ENCODE peak calls at places on chromosomes 3 and 15, in nine cellular contexts. One of them, this sample, is unnamed.

GRCh38 chr3:129428382-129429079 is at the start of gene EFCAB12:
- DNase-seq in HFF-Myc: peak
- DNase-seq in epithelial cell of esophagus: peak
- DNase-seq in CD4-positive, alpha-beta T cell: peak
- DNase-seq in fibroblast of mammary gland: peak
- DNase-seq in AG04450: peak
- DNase-seq in neural progenitor cell: peak
- DNase-seq in AG09319: peak
- DNase-seq in lower leg skin: peak
- DNase-seq in this sample: peak

GRCh38 chr3:195802795-195803194 is 8.9 kb downstream of the MUC4 start:
- DNase-seq in AG04450: no peak
- DNase-seq in AG09319: no peak
- DNase-seq in neural progenitor cell: no peak
- DNase-seq in CD4-positive, alpha-beta T cell: no peak
- DNase-seq in fibroblast of mammary gland: no peak
- DNase-seq in lower leg skin: no peak
- DNase-seq in HFF-Myc: no peak
- DNase-seq in epithelial cell of esophagus: no peak
- DNase-seq in this sample: no peak

GRCh38 chr15:80456517-80457497 is 52.6 kb downstream of the ARNT2 start:
- DNase-seq in CD4-positive, alpha-beta T cell: no peak
- DNase-seq in HFF-Myc: no peak
- DNase-seq in AG09319: no peak
- DNase-seq in epithelial cell of esophagus: no peak
- DNase-seq in fibroblast of mammary gland: peak
- DNase-seq in lower leg skin: no peak
- DNase-seq in neural progenitor cell: no peak
- DNase-seq in AG04450: peak
- DNase-seq in this sample: no peak

GRCh38 chr15:57735406-57735805 is 28.9 kb downstream of the POLR2M start:
- DNase-seq in HFF-Myc: no peak
- DNase-seq in AG09319: no peak
- DNase-seq in lower leg skin: no peak
- DNase-seq in fibroblast of mammary gland: no peak
- DNase-seq in neural progenitor cell: no peak
- DNase-seq in epithelial cell of esophagus: no peak
- DNase-seq in CD4-positive, alpha-beta T cell: no peak
- DNase-seq in AG04450: no peak
- DNase-seq in this sample: no peak

GRCh38 chr3:126395846-126396513 is 1.3 kb downstream of the CFAP100 start:
- DNase-seq in AG04450: no peak
- DNase-seq in epithelial cell of esophagus: no peak
- DNase-seq in AG09319: no peak
- DNase-seq in fibroblast of mammary gland: no peak
- DNase-seq in CD4-positive, alpha-beta T cell: no peak
- DNase-seq in neural progenitor cell: no peak
- DNase-seq in HFF-Myc: no peak
- DNase-seq in lower leg skin: no peak
- DNase-seq in this sample: no peak

GRCh38 chr3:45896956-45897355 is 10.6 kb downstream of the CCR9 start:
- DNase-seq in HFF-Myc: no peak
- DNase-seq in neural progenitor cell: no peak
- DNase-seq in epithelial cell of esophagus: peak
- DNase-seq in AG04450: peak
- DNase-seq in AG09319: no peak
- DNase-seq in lower leg skin: no peak
- DNase-seq in CD4-positive, alpha-beta T cell: no peak
- DNase-seq in fibroblast of mammary gland: peak
- DNase-seq in this sample: no peak

GRCh38 chr15:76150508-76150907 is 90.7 kb downstream of the TMEM266 start:
- DNase-seq in epithelial cell of esophagus: no peak
- DNase-seq in AG04450: no peak
- DNase-seq in fibroblast of mammary gland: no peak
- DNase-seq in CD4-positive, alpha-beta T cell: no peak
- DNase-seq in neural progenitor cell: no peak
- DNase-seq in lower leg skin: no peak
- DNase-seq in AG09319: no peak
- DNase-seq in HFF-Myc: no peak
- DNase-seq in this sample: peak

GRCh38 chr15:45635191-45635638 is 386 bp downstream of the SQOR start:
- DNase-seq in neural progenitor cell: peak
- DNase-seq in epithelial cell of esophagus: peak
- DNase-seq in fibroblast of mammary gland: no peak
- DNase-seq in AG09319: no peak
- DNase-seq in HFF-Myc: no peak
- DNase-seq in CD4-positive, alpha-beta T cell: peak
- DNase-seq in lower leg skin: peak
- DNase-seq in AG04450: no peak
- DNase-seq in this sample: no peak

GRCh38 chr3:182979719-182980191 is 583 bp downstream of the DCUN1D1 start:
- DNase-seq in fibroblast of mammary gland: no peak
- DNase-seq in AG04450: no peak
- DNase-seq in lower leg skin: no peak
- DNase-seq in neural progenitor cell: peak
- DNase-seq in CD4-positive, alpha-beta T cell: no peak
- DNase-seq in AG09319: no peak
- DNase-seq in HFF-Myc: no peak
- DNase-seq in epithelial cell of esophagus: peak
- DNase-seq in this sample: no peak

GRCh38 chr15:29050870-29051269 is 165.1 kb downstream of the APBA2 start:
- DNase-seq in HFF-Myc: peak
- DNase-seq in fibroblast of mammary gland: no peak
- DNase-seq in AG04450: no peak
- DNase-seq in neural progenitor cell: no peak
- DNase-seq in CD4-positive, alpha-beta T cell: no peak
- DNase-seq in epithelial cell of esophagus: no peak
- DNase-seq in lower leg skin: no peak
- DNase-seq in AG09319: no peak
- DNase-seq in this sample: no peak

GRCh38 chr15:46471096-46471495 is 836.3 kb downstream of the SQOR start:
- DNase-seq in epithelial cell of esophagus: no peak
- DNase-seq in HFF-Myc: no peak
- DNase-seq in CD4-positive, alpha-beta T cell: no peak
- DNase-seq in fibroblast of mammary gland: no peak
- DNase-seq in neural progenitor cell: no peak
- DNase-seq in AG04450: no peak
- DNase-seq in AG09319: no peak
- DNase-seq in lower leg skin: no peak
- DNase-seq in this sample: no peak

GRCh38 chr15:23038741-23039150 is 623 bp downstream of the TUBGCP5 start:
- DNase-seq in fibroblast of mammary gland: peak
- DNase-seq in AG09319: no peak
- DNase-seq in epithelial cell of esophagus: peak
- DNase-seq in HFF-Myc: no peak
- DNase-seq in lower leg skin: no peak
- DNase-seq in neural progenitor cell: no peak
- DNase-seq in CD4-positive, alpha-beta T cell: no peak
- DNase-seq in AG04450: no peak
- DNase-seq in this sample: no peak

GRCh38 chr3:94739420-94739819 is 676.6 kb downstream of the NSUN3 start:
- DNase-seq in lower leg skin: no peak
- DNase-seq in fibroblast of mammary gland: no peak
- DNase-seq in HFF-Myc: no peak
- DNase-seq in neural progenitor cell: no peak
- DNase-seq in AG04450: no peak
- DNase-seq in epithelial cell of esophagus: no peak
- DNase-seq in AG09319: no peak
- DNase-seq in CD4-positive, alpha-beta T cell: no peak
- DNase-seq in this sample: no peak

GRCh38 chr3:171569571-171570132 is 109.4 kb upstream of the TNIK start:
- DNase-seq in HFF-Myc: no peak
- DNase-seq in lower leg skin: no peak
- DNase-seq in epithelial cell of esophagus: no peak
- DNase-seq in CD4-positive, alpha-beta T cell: no peak
- DNase-seq in AG04450: no peak
- DNase-seq in fibroblast of mammary gland: no peak
- DNase-seq in neural progenitor cell: no peak
- DNase-seq in AG09319: no peak
- DNase-seq in this sample: no peak
- TF ChIP-seq CTCF in HFF-Myc: no peak
- TF ChIP-seq CTCF in lower leg skin: no peak
- TF ChIP-seq CTCF in epithelial cell of esophagus: peak
- TF ChIP-seq CTCF in CD4-positive, alpha-beta T cell: no peak
- TF ChIP-seq CTCF in AG04450: peak
- TF ChIP-seq CTCF in fibroblast of mammary gland: peak
- TF ChIP-seq CTCF in neural progenitor cell: no peak
- TF ChIP-seq CTCF in AG09319: no peak
- TF ChIP-seq CTCF in this sample: no peak

DNA sequence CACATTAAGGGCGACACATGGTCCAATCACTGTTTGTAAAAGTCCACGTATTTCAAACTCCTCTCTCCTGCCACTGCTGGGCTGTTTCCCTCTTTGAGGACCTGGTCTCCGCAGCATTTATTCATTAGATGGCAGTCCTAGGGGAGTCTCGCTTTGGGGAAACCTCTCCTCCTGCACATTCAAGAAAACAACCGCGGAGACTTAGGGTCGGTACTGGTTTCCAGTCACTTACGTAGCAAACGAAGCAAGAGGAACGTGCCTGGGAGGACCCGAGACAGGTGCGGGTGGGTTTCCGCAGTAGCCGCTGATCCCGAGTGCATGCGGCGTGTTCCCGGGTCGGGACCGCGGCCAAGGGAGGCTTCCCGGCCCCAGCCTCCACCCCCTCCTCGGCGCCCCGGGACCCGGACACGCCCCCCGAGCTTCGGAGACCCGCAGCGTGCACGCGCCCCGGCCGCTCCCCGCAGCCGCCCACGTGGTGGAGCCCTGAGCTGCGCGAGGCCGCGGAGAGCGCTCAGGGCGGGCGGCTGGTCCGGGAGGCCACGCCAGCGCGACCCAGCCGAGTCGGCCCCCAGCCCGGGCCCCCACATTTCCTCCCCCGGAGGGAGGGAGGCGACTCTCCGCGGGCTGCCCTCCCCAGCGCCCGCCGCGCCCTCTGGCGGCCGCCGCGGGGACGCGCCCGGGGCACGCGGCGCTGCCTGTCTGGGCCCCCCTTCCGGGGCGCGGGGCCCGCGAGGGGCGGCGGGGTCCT is 1.1 kb upstream of the IGF1R start:
- DNase-seq in AG09319: no peak
- DNase-seq in HFF-Myc: no peak
- DNase-seq in epithelial cell of esophagus: peak
- DNase-seq in lower leg skin: peak
- DNase-seq in AG04450: no peak
- DNase-seq in neural progenitor cell: peak
- DNase-seq in fibroblast of mammary gland: peak
- DNase-seq in CD4-positive, alpha-beta T cell: peak
- DNase-seq in this sample: peak
- TF ChIP-seq CTCF in AG09319: no peak
- TF ChIP-seq CTCF in HFF-Myc: peak
- TF ChIP-seq CTCF in epithelial cell of esophagus: no peak
- TF ChIP-seq CTCF in lower leg skin: no peak
- TF ChIP-seq CTCF in AG04450: no peak
- TF ChIP-seq CTCF in neural progenitor cell: peak
- TF ChIP-seq CTCF in fibroblast of mammary gland: no peak
- TF ChIP-seq CTCF in CD4-positive, alpha-beta T cell: peak
- TF ChIP-seq CTCF in this sample: no peak

GRCh38 chr15:33311312-33311971 is 675 bp downstream of the RYR3 start:
- DNase-seq in AG09319: no peak
- DNase-seq in neural progenitor cell: peak
- DNase-seq in AG04450: no peak
- DNase-seq in HFF-Myc: no peak
- DNase-seq in CD4-positive, alpha-beta T cell: no peak
- DNase-seq in epithelial cell of esophagus: peak
- DNase-seq in lower leg skin: no peak
- DNase-seq in fibroblast of mammary gland: no peak
- DNase-seq in this sample: no peak

GRCh38 chr15:33310481-33311311 is at the start of gene RYR3:
- DNase-seq in fibroblast of mammary gland: peak
- DNase-seq in HFF-Myc: no peak
- DNase-seq in CD4-positive, alpha-beta T cell: no peak
- DNase-seq in epithelial cell of esophagus: peak
- DNase-seq in lower leg skin: no peak
- DNase-seq in AG09319: no peak
- DNase-seq in AG04450: no peak
- DNase-seq in neural progenitor cell: peak
- DNase-seq in this sample: no peak

GRCh38 chr15:33315044-33315443 is 4.3 kb downstream of the RYR3 start:
- DNase-seq in epithelial cell of esophagus: no peak
- DNase-seq in neural progenitor cell: no peak
- DNase-seq in lower leg skin: no peak
- DNase-seq in AG09319: no peak
- DNase-seq in AG04450: no peak
- DNase-seq in CD4-positive, alpha-beta T cell: no peak
- DNase-seq in HFF-Myc: no peak
- DNase-seq in fibroblast of mammary gland: no peak
- DNase-seq in this sample: no peak

GRCh38 chr15:33313491-33313890 is 2.7 kb downstream of the RYR3 start:
- DNase-seq in AG04450: no peak
- DNase-seq in AG09319: no peak
- DNase-seq in fibroblast of mammary gland: no peak
- DNase-seq in epithelial cell of esophagus: peak
- DNase-seq in CD4-positive, alpha-beta T cell: no peak
- DNase-seq in HFF-Myc: no peak
- DNase-seq in lower leg skin: no peak
- DNase-seq in neural progenitor cell: no peak
- DNase-seq in this sample: no peak

GRCh38 chr15:33314115-33314514 is 3.3 kb downstream of the RYR3 start:
- DNase-seq in AG09319: no peak
- DNase-seq in CD4-positive, alpha-beta T cell: no peak
- DNase-seq in HFF-Myc: no peak
- DNase-seq in epithelial cell of esophagus: no peak
- DNase-seq in AG04450: no peak
- DNase-seq in neural progenitor cell: no peak
- DNase-seq in fibroblast of mammary gland: no peak
- DNase-seq in lower leg skin: no peak
- DNase-seq in this sample: no peak
- TF ChIP-seq CTCF in AG09319: no peak
- TF ChIP-seq CTCF in CD4-positive, alpha-beta T cell: no peak
- TF ChIP-seq CTCF in HFF-Myc: no peak
- TF ChIP-seq CTCF in epithelial cell of esophagus: no peak
- TF ChIP-seq CTCF in AG04450: no peak
- TF ChIP-seq CTCF in neural progenitor cell: no peak
- TF ChIP-seq CTCF in fibroblast of mammary gland: no peak
- TF ChIP-seq CTCF in lower leg skin: no peak
- TF ChIP-seq CTCF in this sample: no peak

DNA sequence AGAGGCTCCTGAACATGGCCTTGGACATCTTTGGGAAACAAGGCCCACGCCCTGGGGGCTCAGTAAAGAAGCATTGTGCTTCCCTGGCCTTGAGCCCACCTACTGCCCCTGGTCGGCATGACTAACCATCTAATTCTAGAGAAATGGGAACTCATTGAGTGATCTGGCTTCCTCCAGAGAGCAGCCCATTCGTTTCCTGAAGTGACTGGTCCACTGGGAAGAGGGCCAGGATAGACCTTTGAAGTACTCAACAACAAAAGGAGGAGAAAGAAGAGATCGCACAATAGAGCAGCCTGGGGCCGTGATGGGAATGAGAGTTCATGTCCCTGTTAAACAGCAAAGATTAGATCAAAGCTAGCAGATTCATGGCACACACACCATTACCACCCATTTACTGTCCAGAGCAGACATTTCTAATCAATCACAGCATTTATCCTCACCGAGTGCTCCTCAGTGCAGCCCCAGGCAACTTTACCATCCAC is 514.4 kb upstream of the PROK2 start:
- DNase-seq in epithelial cell of esophagus: peak
- DNase-seq in AG04450: no peak
- DNase-seq in AG09319: no peak
- DNase-seq in lower leg skin: no peak
- DNase-seq in HFF-Myc: no peak
- DNase-seq in CD4-positive, alpha-beta T cell: no peak
- DNase-seq in neural progenitor cell: no peak
- DNase-seq in fibroblast of mammary gland: peak
- DNase-seq in this sample: no peak
- TF ChIP-seq CTCF in epithelial cell of esophagus: no peak
- TF ChIP-seq CTCF in AG04450: no peak
- TF ChIP-seq CTCF in AG09319: no peak
- TF ChIP-seq CTCF in lower leg skin: no peak
- TF ChIP-seq CTCF in HFF-Myc: no peak
- TF ChIP-seq CTCF in CD4-positive, alpha-beta T cell: no peak
- TF ChIP-seq CTCF in neural progenitor cell: no peak
- TF ChIP-seq CTCF in fibroblast of mammary gland: no peak
- TF ChIP-seq CTCF in this sample: no peak

GRCh38 chr15:31605467-31605931 is 278.9 kb downstream of the KLF13 start:
- DNase-seq in AG04450: no peak
- DNase-seq in AG09319: no peak
- DNase-seq in HFF-Myc: no peak
- DNase-seq in fibroblast of mammary gland: peak
- DNase-seq in neural progenitor cell: peak
- DNase-seq in CD4-positive, alpha-beta T cell: no peak
- DNase-seq in epithelial cell of esophagus: peak
- DNase-seq in lower leg skin: no peak
- DNase-seq in this sample: no peak
- TF ChIP-seq CTCF in AG04450: peak
- TF ChIP-seq CTCF in AG09319: peak
- TF ChIP-seq CTCF in HFF-Myc: peak
- TF ChIP-seq CTCF in fibroblast of mammary gland: no peak
- TF ChIP-seq CTCF in neural progenitor cell: peak
- TF ChIP-seq CTCF in CD4-positive, alpha-beta T cell: no peak
- TF ChIP-seq CTCF in epithelial cell of esophagus: no peak
- TF ChIP-seq CTCF in lower leg skin: no peak
- TF ChIP-seq CTCF in this sample: no peak

This sample was measured in HL-60.